ENCODE peak calls at places on chromosomes 13 and 19, in ten cellular contexts. Y is thoracic aorta, I is fibroblast of lung, W is right lobe of liver, E is cardiac muscle cell, A is heart left ventricle, M is IMR-90, X is ovary, V is neural progenitor cell, D is DND-41. C is an unnamed sample.

GRCh38 chr13:110876592-110876991 is 38.3 kb downstream of the ANKRD10 start:
- DNase-seq in Y (no peak), I (no peak), W (no peak), E (no peak), A (no peak), M (no peak), X (no peak), V (no peak), D (no peak), C (no peak)

GRCh38 chr13:110696776-110697175 is 9.1 kb downstream of the CARS2 start:
- DNase-seq in Y (no peak), I (no peak), W (no peak), E (no peak), A (no peak), M (no peak), X (no peak), V (no peak), D (no peak), C (no peak)

GRCh38 chr19:15810335-15810734 is 5.1 kb downstream of the OR10H1 start:
- DNase-seq in Y (no peak), I (no peak), W (no peak), E (peak; percentile 0), A (no peak), M (no peak), X (no peak), V (no peak), D (no peak), C (no peak)

GRCh38 chr13:113786262-113786841 is 27.3 kb downstream of the TMEM255B start:
- DNase-seq in Y (no peak), I (peak; percentile 53), W (no peak), E (peak; percentile 53), A (no peak), M (peak; percentile 76), X (no peak), V (no peak), D (no peak), C (no peak)

GRCh38 chr19:40284251-40284500 is 969 bp downstream of the AKT2 start:
- DNase-seq in Y (no peak), I (no peak), W (no peak), E (no peak), A (no peak), M (no peak), X (no peak), V (no peak), D (no peak), C (no peak)

GRCh38 chr13:24693862-24694471 is 13.8 kb downstream of the ATP12A start:
- DNase-seq in Y (no peak), I (peak; percentile 26), W (peak; percentile 58), E (peak; percentile 64), A (no peak), M (peak; percentile 55), X (no peak), V (peak; percentile 86), D (peak; percentile 58), C (no peak)

GRCh38 chr19:33821871-33822270 is 25.2 kb downstream of the KCTD15 start:
- DNase-seq in Y (no peak), I (no peak), W (peak; percentile 4), E (no peak), A (no peak), M (no peak), X (no peak), V (no peak), D (no peak), C (no peak)

GRCh38 chr19:17211547-17212446 is 3.4 kb upstream of the USE1 start:
- DNase-seq in Y (no peak), I (no peak), W (no peak), E (no peak), A (no peak), M (no peak), X (peak; percentile 29), V (no peak), D (no peak), C (no peak)

GRCh38 chr13:75226755-75227435 is 255.1 kb downstream of the TBC1D4 start:
- DNase-seq in Y (no peak), I (peak; percentile 99), W (no peak), E (peak; percentile 89), A (no peak), M (peak; percentile 86), X (no peak), V (no peak), D (peak; percentile 26), C (no peak)

DNA sequence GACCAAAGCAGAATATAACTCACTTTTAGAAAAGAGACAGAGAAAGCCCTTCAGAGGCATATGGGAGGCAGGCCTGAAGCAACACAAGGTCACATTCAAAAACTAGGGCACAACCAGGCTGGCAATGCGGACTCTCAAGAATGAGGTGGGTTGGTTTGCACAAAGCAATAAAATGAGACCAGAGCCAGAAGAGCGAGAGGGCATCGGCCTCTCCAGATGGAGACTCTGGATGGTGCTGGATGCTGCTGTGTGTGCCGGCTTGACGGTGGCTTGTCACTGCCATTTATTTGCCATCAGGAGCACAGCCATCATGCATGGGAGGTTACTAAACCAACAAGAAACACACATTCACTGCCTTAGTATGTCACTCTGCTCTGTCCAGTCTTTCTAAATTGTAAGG is 649.4 kb downstream of the DIAPH3 start:
- DNase-seq in Y (no peak), I (no peak), W (no peak), E (no peak), A (no peak), M (no peak), X (no peak), V (no peak), D (no peak), C (no peak)
- H3K4me3 ChIP-seq in Y (no peak overlapping the region), I (no peak overlapping the region), W (no peak overlapping the region), E (no peak overlapping the region), A (no peak overlapping the region), M (no peak overlapping the region), X (no peak overlapping the region), V (no peak overlapping the region), D (no peak overlapping the region), C (no peak overlapping the region)

GRCh38 chr13:26377038-26377437 is 123.1 kb downstream of the CDK8 start:
- DNase-seq in Y (no peak), I (peak; percentile 1), W (no peak), E (peak; percentile 29), A (no peak), M (peak; percentile 3), X (no peak), V (peak; percentile 69), D (peak; percentile 34), C (no peak)
- TF ChIP-seq CTCF in Y (peak; percentile 41), I (peak; percentile 34), W (no peak), E (peak; percentile 41), A (peak; percentile 22), M (peak; percentile 30), X (no peak), V (peak; percentile 68), D (peak; percentile 47), C (peak; percentile 45)

GRCh38 chr13:97234742-97235141 is 12.6 kb downstream of the MBNL2 start:
- DNase-seq in Y (no peak), I (no peak), W (no peak), E (no peak), A (no peak), M (no peak), X (no peak), V (no peak), D (no peak), C (no peak)
- H3K27ac ChIP-seq in Y (no peak overlapping the region), I (no peak overlapping the region), W (no peak overlapping the region), E (no peak overlapping the region), A (no peak overlapping the region), M (no peak overlapping the region), X (no peak overlapping the region), V (no peak overlapping the region), D (no peak overlapping the region), C (peak overlapping the region; percentile 85)

DNA sequence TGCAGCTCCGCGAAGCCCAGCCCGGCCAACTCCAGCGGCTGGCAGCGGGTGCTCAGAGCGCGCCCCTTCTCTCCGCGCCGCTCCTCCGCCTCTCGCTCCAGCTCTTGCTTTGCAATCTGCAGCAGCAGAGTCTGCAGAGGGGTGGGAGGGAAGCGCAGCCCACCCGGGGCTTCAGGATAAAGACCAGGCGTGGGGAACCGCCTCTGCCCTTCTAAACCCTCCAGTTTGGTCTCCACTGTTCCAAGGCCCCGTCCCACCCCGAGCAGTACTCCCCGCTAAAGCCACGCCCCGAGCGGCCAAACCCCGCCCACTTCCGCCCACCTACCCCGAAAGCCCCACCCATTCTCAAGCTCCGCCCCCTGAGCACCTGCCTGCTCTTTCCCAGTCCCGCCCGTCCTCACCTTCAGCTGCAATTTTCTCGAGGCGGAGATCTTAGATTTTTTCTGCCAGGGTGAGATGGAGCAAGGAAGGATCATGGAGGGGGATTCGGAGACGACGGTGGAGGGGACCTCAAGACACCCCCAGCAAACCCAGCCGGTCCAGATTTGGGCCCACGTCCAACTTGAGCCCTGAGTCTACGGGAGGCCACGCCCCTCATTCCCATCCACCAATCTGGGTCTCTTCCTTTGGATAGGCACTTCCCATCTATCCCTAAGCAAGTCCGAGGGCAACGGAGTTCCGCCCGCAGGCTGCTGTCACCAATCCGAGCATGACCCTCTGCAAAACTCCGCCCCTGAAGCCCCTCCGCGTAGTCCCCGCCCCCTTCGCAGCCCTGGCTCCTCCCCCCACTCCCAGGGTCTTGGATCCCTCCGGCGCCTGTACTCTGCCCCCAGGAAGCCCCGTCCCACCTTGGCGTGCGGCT is 1.1 kb downstream of the TNNI3 start:
- DNase-seq in Y (no peak), I (peak; percentile 25), W (no peak), E (peak; percentile 43), A (peak; percentile 83), M (peak; percentile 44), X (no peak), V (peak; percentile 97), D (peak; percentile 29), C (peak; percentile 63)
- H3K4me3 ChIP-seq in Y (no peak overlapping the region), I (no peak overlapping the region), W (no peak overlapping the region), E (peak overlapping the region; percentile 34), A (peak overlapping the region; percentile 75), M (no peak overlapping the region), X (no peak overlapping the region), V (peak overlapping the region; percentile 63), D (no peak overlapping the region), C (peak overlapping the region; percentile 77)

GRCh38 chr13:79675931-79676658 is 195.1 kb downstream of the NDFIP2 start:
- DNase-seq in Y (no peak), I (no peak), W (no peak), E (no peak), A (no peak), M (no peak), X (no peak), V (no peak), D (no peak), C (no peak)
- TF ChIP-seq CTCF in Y (no peak), I (no peak), W (no peak), E (no peak), A (no peak), M (no peak), X (no peak), V (no peak), D (no peak), C (peak; percentile 20)

GRCh38 chr13:42740753-42741152 is 40.6 kb upstream of the FAM216B start:
- DNase-seq in Y (no peak), I (no peak), W (no peak), E (peak; percentile 57), A (peak; percentile 73), M (no peak), X (peak; percentile 34), V (no peak), D (peak; percentile 6), C (peak; percentile 47)
- H3K27ac ChIP-seq in Y (no peak overlapping the region), I (no peak overlapping the region), W (no peak overlapping the region), E (no peak overlapping the region), A (no peak overlapping the region), M (no peak overlapping the region), X (no peak overlapping the region), V (no peak overlapping the region), D (no peak overlapping the region), C (no peak overlapping the region)